ENCODE peak calls at places on chromosomes 4 and X, in eight cellular contexts. M is ovary, Z is fibroblast of lung, O is fibroblast of pulmonary artery, W is heart right ventricle, N is H9, Q is mucosa of descending colon, E is fibroblast of mammary gland. S is an unnamed sample.
A peak's percentile ranks its signal among the peaks of the same experiment; 100 is the strongest.

GRCh38 chrX:72037601-72038000 is 94.1 kb downstream of the RTL5 start:
- DNase-seq in N (no peak), Z (no peak), Q (no peak), O (no peak), E (no peak), M (no peak), W (no peak), S (no peak)

GRCh38 chr4:169103966-169104412 is 93.9 kb upstream of the CBR4 start:
- DNase-seq in W (no peak), Z (no peak), O (no peak), N (peak; percentile 77), E (no peak), Q (no peak), M (no peak), S (no peak)

GRCh38 chrX:17656035-17656418 is 81.3 kb upstream of the SCML1 start:
- DNase-seq in W (no peak), O (no peak), Q (no peak), E (no peak), N (no peak), M (peak; percentile 18), Z (no peak), S (peak; percentile 64)

GRCh38 chr4:10008208-10009005 is 12.9 kb downstream of the SLC2A9 start:
- DNase-seq in O (peak; percentile 49), N (no peak), E (peak; percentile 43), Z (peak; percentile 46), M (no peak), W (no peak), Q (no peak), S (no peak)

GRCh38 chr4:46908148-46908547 is 897 bp downstream of the COX7B2 start:
- DNase-seq in M (no peak), Q (no peak), Z (no peak), E (no peak), W (no peak), O (no peak), N (no peak), S (no peak)

GRCh38 chrX:11530621-11531020 is 135.1 kb downstream of the ARHGAP6 start:
- DNase-seq in Q (no peak), N (no peak), M (peak; percentile 25), W (no peak), E (peak; percentile 39), Z (peak; percentile 16), O (no peak), S (no peak)

GRCh38 chr4:102687982-102688433 is 72.8 kb downstream of the MANBA start:
- DNase-seq in E (peak; percentile 10), N (no peak), W (no peak), M (no peak), O (peak; percentile 7), Q (no peak), Z (no peak), S (no peak)

GRCh38 chrX:108001218-108001814 is 19.1 kb upstream of the TEX13B start:
- DNase-seq in O (peak; percentile 68), M (no peak), W (no peak), N (no peak), E (peak; percentile 63), Z (peak; percentile 26), Q (peak; percentile 21), S (peak; percentile 9)

GRCh38 chr4:108359130-108359709 is 190.5 kb upstream of the LEF1 start:
- DNase-seq in E (no peak), M (no peak), N (no peak), W (no peak), Z (no peak), O (no peak), Q (no peak), S (no peak)

GRCh38 chr4:37977471-37978452 is 17.6 kb downstream of the PTTG2 start:
- DNase-seq in E (peak; percentile 64), O (peak; percentile 77), N (no peak), Z (peak; percentile 64), W (peak; percentile 80), M (peak; percentile 77), Q (peak; percentile 73), S (peak; percentile 49)

GRCh38 chrX:31036895-31037294 is 34.9 kb downstream of the FTHL17 start:
- DNase-seq in E (peak; percentile 58), N (peak; percentile 48), W (no peak), Q (peak; percentile 40), O (peak; percentile 56), M (peak; percentile 21), Z (peak; percentile 45), S (peak; percentile 33)

GRCh38 chr4:85956296-85956955 is 403.4 kb downstream of the MAPK10 start:
- DNase-seq in Z (no peak), N (peak; percentile 39), M (no peak), Q (no peak), W (no peak), E (no peak), O (no peak), S (no peak)

DNA sequence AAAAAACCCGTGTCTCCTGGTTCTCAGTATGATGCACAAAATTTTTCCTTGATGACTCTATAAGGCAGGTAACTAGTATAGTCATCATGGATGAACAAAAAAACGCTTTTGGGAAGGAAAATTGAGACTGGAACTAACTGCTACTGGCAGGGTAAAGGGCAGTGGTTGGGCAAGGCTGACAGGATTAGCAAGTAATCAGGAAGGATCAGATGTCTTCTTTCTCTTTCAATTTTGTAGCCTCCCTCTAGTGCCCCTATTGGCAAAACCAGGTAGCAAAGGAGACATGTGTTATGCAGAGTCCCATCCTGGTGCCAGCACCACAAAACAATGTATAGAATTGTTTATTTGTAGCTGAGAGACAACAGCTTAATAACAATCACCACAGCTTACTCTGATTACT is 12.8 kb upstream of the SLITRK4 start:
- DNase-seq in N (peak; percentile 30), W (no peak), O (no peak), E (no peak), M (no peak), Q (peak; percentile 46), Z (no peak), S (no peak)
- TF ChIP-seq CTCF in N (peak; percentile 57), W (peak; percentile 24), O (peak; percentile 19), E (no peak), M (no peak), Q (no peak), Z (no peak), S (peak; percentile 31)

DNA sequence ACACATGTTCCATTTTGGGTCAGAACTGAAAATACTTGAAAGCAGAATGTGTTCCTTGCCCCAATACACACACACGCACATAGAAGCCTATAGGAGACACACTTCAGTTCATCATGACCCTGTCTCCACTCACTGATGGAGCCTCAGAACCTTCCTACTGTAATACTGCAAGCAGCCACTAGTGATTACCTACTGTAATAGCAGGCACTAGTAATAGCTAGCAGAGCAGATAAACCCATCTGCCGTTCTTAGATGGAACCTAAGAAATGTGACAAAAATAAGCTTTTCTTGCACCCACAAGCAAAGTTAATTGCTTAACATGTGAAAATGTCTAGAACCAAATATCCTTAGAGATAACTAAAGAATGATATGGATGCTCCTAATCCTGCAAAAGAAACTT is 13.6 kb downstream of the AMTN start:
- DNase-seq in M (no peak), Z (no peak), O (no peak), N (no peak), W (no peak), Q (no peak), E (no peak), S (no peak)
- TF ChIP-seq CTCF in M (no peak), Z (no peak), O (peak; percentile 14), N (peak; percentile 51), W (no peak), Q (no peak), E (peak; percentile 12), S (no peak)

DNA sequence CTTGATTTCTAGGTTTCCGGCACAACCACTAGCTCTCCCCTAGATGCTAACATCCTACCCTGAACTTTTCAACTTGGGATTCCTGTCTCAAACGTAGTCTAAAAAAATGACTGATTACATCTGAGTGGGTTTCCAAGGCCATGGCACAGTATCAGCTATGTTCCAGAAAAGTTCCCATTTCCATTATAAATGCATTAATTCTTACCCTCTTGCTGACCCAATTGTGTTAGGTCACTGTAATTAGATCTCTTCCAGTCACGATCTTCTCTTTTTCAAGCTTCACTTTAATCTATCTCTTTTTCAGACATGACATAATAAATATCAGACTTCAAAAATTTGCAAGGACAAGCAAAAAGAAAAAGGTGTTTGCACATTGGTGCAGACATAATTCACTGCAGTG is 50.6 kb upstream of the PDE5A start:
- DNase-seq in Z (peak; percentile 84), M (no peak), N (no peak), Q (no peak), W (no peak), E (peak; percentile 10), O (no peak), S (no peak)
- TF ChIP-seq CTCF in Z (no peak), M (no peak), N (no peak), Q (no peak), W (no peak), E (no peak), O (no peak), S (no peak)

GRCh38 chr4:140368686-140369085 is 4.8 kb upstream of the SCOC start:
- DNase-seq in Z (no peak), E (no peak), Q (no peak), O (no peak), M (no peak), W (no peak), N (no peak), S (no peak)

GRCh38 chr4:140374130-140374477 is 658 bp downstream of the SCOC start:
- DNase-seq in M (no peak), W (no peak), Q (no peak), Z (no peak), N (no peak), O (no peak), E (peak; percentile 12), S (no peak)

GRCh38 chr4:140367738-140368137 is 5.7 kb upstream of the SCOC start:
- DNase-seq in Q (no peak), O (peak; percentile 30), M (no peak), N (no peak), W (no peak), E (peak; percentile 17), Z (peak; percentile 74), S (no peak)

GRCh38 chr4:140373328-140374129 is at the start of gene SCOC:
- DNase-seq in E (peak; percentile 99), Z (peak; percentile 99), W (peak; percentile 98), O (peak; percentile 99), N (peak; percentile 100), M (peak; percentile 99), Q (peak; percentile 100), S (peak; percentile 98)

DNA sequence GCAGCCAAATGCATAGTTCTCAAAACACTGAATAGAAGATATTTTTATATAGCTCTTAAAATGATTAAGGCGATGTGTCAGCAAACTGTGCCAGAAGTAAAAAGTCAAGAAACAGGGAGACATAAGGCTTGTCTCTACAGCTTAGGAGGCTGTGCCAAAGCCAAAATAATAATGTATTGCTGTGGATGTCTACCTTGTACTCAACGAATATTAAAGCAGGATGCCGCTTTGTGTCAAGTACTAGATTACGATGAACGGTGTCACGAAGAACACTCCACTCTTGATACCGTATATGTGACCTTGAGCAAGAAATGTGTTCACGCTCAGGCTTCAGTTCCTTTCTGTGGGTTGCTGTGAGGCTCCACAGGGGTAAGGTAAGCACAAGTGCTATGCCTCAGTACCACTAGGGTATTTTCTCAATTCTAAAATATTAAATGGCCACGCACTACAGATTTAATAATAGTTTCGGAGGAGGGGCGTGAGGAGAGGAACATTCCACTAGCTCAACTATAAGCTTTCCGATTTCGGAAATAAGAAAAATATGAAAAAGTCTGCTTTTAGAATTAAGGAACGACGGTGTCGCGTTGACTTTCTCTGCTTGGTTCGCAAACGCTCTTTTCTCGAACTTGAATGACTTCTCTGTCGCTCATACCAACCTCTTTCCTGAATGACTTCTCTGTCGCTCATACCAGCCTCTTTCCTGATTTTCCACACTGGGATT is 679 bp upstream of the SCOC start:
- DNase-seq in W (no peak), Z (peak; percentile 19), M (no peak), E (peak; percentile 7), Q (peak; percentile 36), N (no peak), O (peak; percentile 28), S (no peak)
- TF ChIP-seq CTCF in W (no peak), Z (no peak), M (peak; percentile 17), E (peak; percentile 21), Q (no peak), N (no peak), O (peak; percentile 22), S (no peak)